ENCODE peak calls at places on chromosomes 2 and 18, in five cellular contexts. One of them, this sample, is unnamed.

GRCh38 chr2:23404426-23404825 is 19.4 kb downstream of the KLHL29 start:
- DNase-seq in HCT116: no peak
- DNase-seq in GM06990: no peak
- DNase-seq in body of pancreas: peak; percentile 33
- DNase-seq in heart left ventricle: no peak
- DNase-seq in this sample: no peak

GRCh38 chr2:38466849-38467767 is 90.0 kb upstream of the ATL2 start:
- DNase-seq in HCT116: no peak
- DNase-seq in GM06990: no peak
- DNase-seq in body of pancreas: no peak
- DNase-seq in heart left ventricle: no peak
- DNase-seq in this sample: no peak

GRCh38 chr2:2898744-2899143 is 478.9 kb downstream of the EIPR1 start:
- DNase-seq in HCT116: no peak
- DNase-seq in GM06990: no peak
- DNase-seq in body of pancreas: no peak
- DNase-seq in heart left ventricle: no peak
- DNase-seq in this sample: no peak

GRCh38 chr2:195763866-195764265 is 106.8 kb downstream of the SLC39A10 start:
- DNase-seq in HCT116: no peak
- DNase-seq in GM06990: no peak
- DNase-seq in body of pancreas: no peak
- DNase-seq in heart left ventricle: no peak
- DNase-seq in this sample: no peak

GRCh38 chr2:98948956-98949739 is 13.1 kb upstream of the CRACDL start:
- DNase-seq in HCT116: no peak
- DNase-seq in GM06990: no peak
- DNase-seq in body of pancreas: peak; percentile 50
- DNase-seq in heart left ventricle: no peak
- DNase-seq in this sample: peak; percentile 68

GRCh38 chr18:27750014-27750413 is 426.9 kb downstream of the CDH2 start:
- DNase-seq in HCT116: peak; percentile 19
- DNase-seq in GM06990: no peak
- DNase-seq in body of pancreas: peak; percentile 32
- DNase-seq in heart left ventricle: no peak
- DNase-seq in this sample: peak; percentile 45

GRCh38 chr18:10006261-10006903 is 92.6 kb downstream of the VAPA start:
- DNase-seq in HCT116: no peak
- DNase-seq in GM06990: no peak
- DNase-seq in body of pancreas: peak; percentile 65
- DNase-seq in heart left ventricle: no peak
- DNase-seq in this sample: no peak

GRCh38 chr2:109195193-109196045 is 66.4 kb downstream of the SH3RF3 start:
- DNase-seq in HCT116: no peak
- DNase-seq in GM06990: no peak
- DNase-seq in body of pancreas: no peak
- DNase-seq in heart left ventricle: peak; percentile 74
- DNase-seq in this sample: no peak

GRCh38 chr18:2223859-2224258 is 347.4 kb downstream of the METTL4 start:
- DNase-seq in HCT116: peak; percentile 15
- DNase-seq in GM06990: no peak
- DNase-seq in body of pancreas: peak; percentile 27
- DNase-seq in heart left ventricle: no peak
- DNase-seq in this sample: no peak

GRCh38 chr2:40105593-40105992 is 326.5 kb upstream of the THUMPD2 start:
- DNase-seq in HCT116: no peak
- DNase-seq in GM06990: no peak
- DNase-seq in body of pancreas: no peak
- DNase-seq in heart left ventricle: no peak
- DNase-seq in this sample: no peak

GRCh38 chr2:85886585-85886984 is 2.2 kb downstream of the ST3GAL5 start:
- DNase-seq in HCT116: no peak
- DNase-seq in GM06990: no peak
- DNase-seq in body of pancreas: peak; percentile 59
- DNase-seq in heart left ventricle: peak; percentile 53
- DNase-seq in this sample: no peak

GRCh38 chr18:24734058-24734457 is 273.6 kb downstream of the HRH4 start:
- DNase-seq in HCT116: no peak
- DNase-seq in GM06990: no peak
- DNase-seq in body of pancreas: peak; percentile 5
- DNase-seq in heart left ventricle: peak; percentile 29
- DNase-seq in this sample: no peak

GRCh38 chr2:203578511-203579130 is 43.5 kb upstream of the RAPH1 start:
- DNase-seq in HCT116: no peak
- DNase-seq in GM06990: no peak
- DNase-seq in body of pancreas: peak; percentile 13
- DNase-seq in heart left ventricle: no peak
- DNase-seq in this sample: no peak

GRCh38 chr2:239905884-239906654 is 119.1 kb downstream of the NDUFA10 start:
- DNase-seq in HCT116: no peak
- DNase-seq in GM06990: no peak
- DNase-seq in body of pancreas: no peak
- DNase-seq in heart left ventricle: no peak
- DNase-seq in this sample: no peak

GRCh38 chr18:48868468-48869466 is 82.0 kb downstream of the SMAD7 start:
- DNase-seq in HCT116: no peak
- DNase-seq in GM06990: peak; percentile 76
- DNase-seq in body of pancreas: peak; percentile 52
- DNase-seq in heart left ventricle: no peak
- DNase-seq in this sample: peak; percentile 37

DNA sequence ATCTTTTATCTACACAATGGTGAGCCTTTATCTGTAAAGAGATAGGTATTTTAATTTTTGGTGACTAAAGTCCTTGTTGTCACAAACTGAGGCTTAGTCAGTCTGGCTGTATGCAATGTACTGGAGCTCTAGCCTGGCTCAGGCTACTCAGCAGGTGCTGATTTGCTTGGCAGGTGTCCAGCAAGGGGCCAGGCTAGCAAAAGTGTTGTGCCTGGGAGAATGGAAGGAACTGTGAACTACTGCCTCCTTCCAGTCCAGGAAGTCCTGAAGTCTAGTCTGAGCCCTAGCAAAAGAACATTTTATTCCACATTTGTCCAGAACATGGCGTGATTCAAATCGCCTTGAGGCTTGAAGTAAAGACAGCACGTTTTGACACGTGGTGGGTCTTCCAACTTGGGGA is 260.5 kb downstream of the CCDC85A start:
- DNase-seq in HCT116: no peak
- DNase-seq in GM06990: no peak
- DNase-seq in body of pancreas: peak; percentile 22
- DNase-seq in heart left ventricle: peak; percentile 34
- DNase-seq in this sample: peak; percentile 79
- H3K4me3 ChIP-seq in HCT116: no peak overlapping the region
- H3K4me3 ChIP-seq in GM06990: no peak overlapping the region
- H3K4me3 ChIP-seq in body of pancreas: no peak overlapping the region
- H3K4me3 ChIP-seq in heart left ventricle: no peak overlapping the region
- H3K4me3 ChIP-seq in this sample: no peak overlapping the region

DNA sequence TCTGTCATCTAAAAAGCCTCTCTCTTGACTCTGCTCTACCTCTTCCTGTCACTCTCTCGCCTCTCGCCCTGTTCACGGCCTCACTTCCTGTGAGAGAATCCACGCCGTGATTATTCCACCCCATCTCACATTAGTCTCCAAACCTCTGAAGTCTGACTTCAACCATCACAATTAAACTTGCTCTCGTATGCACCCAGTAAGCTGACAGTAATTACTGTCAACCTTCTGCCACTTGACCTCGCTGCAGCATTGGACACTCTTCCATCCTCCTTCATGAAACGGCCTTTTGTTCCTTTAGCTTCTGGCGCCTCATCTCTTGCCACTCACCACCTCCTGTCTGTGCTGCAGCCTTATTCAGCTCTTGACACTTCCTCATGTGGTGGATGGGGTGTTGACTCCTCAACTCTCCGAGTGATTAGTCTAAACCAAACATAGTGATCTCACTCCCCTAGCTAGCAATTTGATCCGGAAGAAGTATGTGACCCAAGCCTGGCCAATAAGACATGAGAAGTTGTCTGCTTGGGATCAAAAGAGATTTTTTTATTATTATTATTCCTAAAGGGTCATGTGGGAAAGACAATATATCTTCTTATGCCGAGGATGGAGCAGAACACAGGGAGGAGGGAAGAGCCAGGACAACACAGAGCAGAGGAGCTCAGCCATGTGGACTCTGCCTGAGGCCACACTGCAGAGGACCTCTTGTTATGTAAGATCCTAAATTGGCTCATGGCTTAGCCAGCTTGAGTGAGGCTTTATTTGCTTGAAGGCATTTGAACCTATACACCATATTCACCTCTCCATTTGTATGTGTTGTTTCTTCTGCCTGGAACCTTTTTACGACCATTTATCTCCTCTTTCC is 38.4 kb upstream of the MYO1B start:
- DNase-seq in HCT116: no peak
- DNase-seq in GM06990: no peak
- DNase-seq in body of pancreas: no peak
- DNase-seq in heart left ventricle: no peak
- DNase-seq in this sample: no peak
- H3K4me3 ChIP-seq in HCT116: no peak overlapping the region
- H3K4me3 ChIP-seq in GM06990: no peak overlapping the region
- H3K4me3 ChIP-seq in body of pancreas: no peak overlapping the region
- H3K4me3 ChIP-seq in heart left ventricle: peak overlapping the region; percentile 45
- H3K4me3 ChIP-seq in this sample: no peak overlapping the region

DNA sequence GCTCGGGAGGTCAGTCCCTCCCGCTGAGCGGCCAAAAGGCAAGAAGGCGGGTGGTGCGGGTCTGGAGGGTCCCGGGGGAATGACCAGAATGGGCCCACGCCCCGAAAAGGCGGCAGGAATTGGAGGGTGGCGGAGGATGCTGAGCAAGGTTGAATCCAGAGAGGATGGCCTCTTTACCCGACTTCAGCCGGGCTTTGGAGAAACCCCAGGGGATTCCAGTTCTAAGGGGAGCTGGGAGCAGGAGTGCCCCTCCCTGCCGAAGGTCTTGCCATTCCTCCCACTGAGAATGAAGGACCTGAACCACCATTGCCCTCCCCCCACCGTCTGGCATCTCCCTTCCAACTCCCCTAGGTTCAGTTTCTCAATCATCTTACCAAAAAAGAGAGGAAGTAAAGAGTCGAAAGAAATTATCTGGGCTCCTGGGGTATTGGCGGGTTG is 38.9 kb upstream of the ATP6V1B1 start:
- DNase-seq in HCT116: no peak
- DNase-seq in GM06990: no peak
- DNase-seq in body of pancreas: no peak
- DNase-seq in heart left ventricle: no peak
- DNase-seq in this sample: no peak
- H3K4me3 ChIP-seq in HCT116: no peak overlapping the region
- H3K4me3 ChIP-seq in GM06990: no peak overlapping the region
- H3K4me3 ChIP-seq in body of pancreas: no peak overlapping the region
- H3K4me3 ChIP-seq in heart left ventricle: no peak overlapping the region
- H3K4me3 ChIP-seq in this sample: no peak overlapping the region

GRCh38 chr2:223545830-223546229 is 56.3 kb downstream of the SCG2 start:
- DNase-seq in HCT116: no peak
- DNase-seq in GM06990: no peak
- DNase-seq in body of pancreas: no peak
- DNase-seq in heart left ventricle: no peak
- DNase-seq in this sample: no peak

GRCh38 chr2:223548194-223548593 is 54.0 kb downstream of the SCG2 start:
- DNase-seq in HCT116: no peak
- DNase-seq in GM06990: no peak
- DNase-seq in body of pancreas: no peak
- DNase-seq in heart left ventricle: no peak
- DNase-seq in this sample: no peak

GRCh38 chr2:223554923-223555322 is 47.2 kb downstream of the SCG2 start:
- DNase-seq in HCT116: no peak
- DNase-seq in GM06990: no peak
- DNase-seq in body of pancreas: no peak
- DNase-seq in heart left ventricle: no peak
- DNase-seq in this sample: no peak

GRCh38 chr2:223545406-223545805 is 56.8 kb downstream of the SCG2 start:
- DNase-seq in HCT116: no peak
- DNase-seq in GM06990: no peak
- DNase-seq in body of pancreas: no peak
- DNase-seq in heart left ventricle: no peak
- DNase-seq in this sample: no peak

DNA sequence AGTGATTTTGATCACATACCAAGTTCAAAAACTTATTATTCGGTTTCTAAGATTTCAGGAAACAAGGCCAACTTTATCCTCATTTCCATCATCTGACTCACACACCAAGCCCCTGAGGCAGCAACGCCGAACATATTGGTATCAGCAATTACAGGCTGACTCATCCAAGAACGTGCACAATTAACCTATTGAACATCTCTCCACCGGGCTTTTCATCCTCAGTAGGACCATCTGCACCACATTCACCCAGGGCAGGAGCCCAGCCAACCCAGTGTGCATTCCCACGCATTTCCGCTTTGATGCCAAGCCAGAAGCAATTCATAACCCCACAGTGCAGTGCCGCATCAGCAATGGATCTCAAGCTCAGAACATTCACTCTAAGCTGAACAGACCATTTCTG is 52.9 kb downstream of the SCG2 start:
- DNase-seq in HCT116: peak; percentile 99
- DNase-seq in GM06990: no peak
- DNase-seq in body of pancreas: no peak
- DNase-seq in heart left ventricle: no peak
- DNase-seq in this sample: no peak
- H3K4me3 ChIP-seq in HCT116: no peak overlapping the region
- H3K4me3 ChIP-seq in GM06990: no peak overlapping the region
- H3K4me3 ChIP-seq in body of pancreas: no peak overlapping the region
- H3K4me3 ChIP-seq in heart left ventricle: no peak overlapping the region
- H3K4me3 ChIP-seq in this sample: no peak overlapping the region

DNA sequence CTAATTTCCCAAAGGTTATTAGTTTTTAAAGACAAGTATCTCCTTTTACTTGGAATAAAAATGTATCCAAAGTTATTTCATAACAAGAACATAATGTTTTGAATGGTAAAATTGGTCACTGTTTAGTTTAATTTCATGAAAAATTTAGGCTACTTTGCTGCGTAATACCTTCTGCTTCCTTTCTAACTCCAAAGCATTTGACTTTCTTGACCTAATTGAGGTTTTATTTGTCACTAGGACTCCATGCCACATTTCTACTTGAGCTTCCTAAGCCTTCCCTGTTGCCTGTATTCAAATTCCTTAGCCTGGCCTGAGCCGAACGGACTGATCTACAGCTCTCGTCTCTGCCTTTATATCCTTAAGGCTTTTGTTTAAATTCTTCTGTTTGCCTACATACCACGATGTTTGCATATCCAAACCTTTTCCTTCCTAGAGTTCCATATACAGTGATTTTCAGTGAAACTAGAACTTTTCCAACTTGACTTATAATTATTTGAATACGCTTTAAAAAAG is 25.1 kb downstream of the ARMC9 start:
- DNase-seq in HCT116: no peak
- DNase-seq in GM06990: no peak
- DNase-seq in body of pancreas: no peak
- DNase-seq in heart left ventricle: no peak
- DNase-seq in this sample: no peak
- H3K4me3 ChIP-seq in HCT116: no peak overlapping the region
- H3K4me3 ChIP-seq in GM06990: no peak overlapping the region
- H3K4me3 ChIP-seq in body of pancreas: no peak overlapping the region
- H3K4me3 ChIP-seq in heart left ventricle: no peak overlapping the region
- H3K4me3 ChIP-seq in this sample: no peak overlapping the region

This sample was measured in stomach.